ENCODE peak calls at places on chromosomes 3 and 15, in five cellular contexts. K is HCT116, X is GM12891, J is breast epithelium, Z is GM12892. H is an unnamed sample.

GRCh38 chr3:72995337-72995736 is 1.3 kb upstream of the PPP4R2 start:
- DNase-seq in K (no peak), J (no peak), X (no peak), Z (no peak), H (no peak)

GRCh38 chr15:78046796-78047341 is 30.6 kb downstream of the TBC1D2B start:
- DNase-seq in Z (no peak), J (no peak), X (no peak), K (no peak), H (no peak)

GRCh38 chr15:60899322-60899966 is 329.7 kb downstream of the RORA start:
- DNase-seq in Z (peak), X (no peak), J (no peak), K (no peak), H (no peak)

GRCh38 chr3:151146071-151146730 is 56.8 kb downstream of the GPR171 start:
- DNase-seq in K (peak), X (peak), J (peak), Z (peak), H (peak)

GRCh38 chr3:148642214-148642613 is 55.5 kb upstream of the AGTR1 start:
- DNase-seq in Z (no peak), K (no peak), X (no peak), J (no peak), H (no peak)

GRCh38 chr15:29920515-29920914 is 98.2 kb upstream of the TJP1 start:
- DNase-seq in Z (no peak), J (no peak), K (peak), X (no peak), H (no peak)

GRCh38 chr15:100383302-100384107 is 41.7 kb upstream of the ADAMTS17 start:
- DNase-seq in X (no peak), K (peak), J (no peak), Z (peak), H (no peak)

GRCh38 chr15:99090011-99090699 is 14.7 kb upstream of the SYNM start:
- DNase-seq in X (peak), Z (no peak), J (peak), K (no peak), H (no peak)

GRCh38 chr3:62237296-62237948 is 135.9 kb downstream of the FEZF2 start:
- DNase-seq in Z (no peak), K (no peak), J (no peak), X (no peak), H (no peak)

GRCh38 chr15:48896775-48897143 is 18.8 kb downstream of the EID1 start:
- DNase-seq in Z (no peak), K (no peak), X (no peak), J (no peak), H (no peak)

GRCh38 chr3:25854635-25855034 is 64.7 kb downstream of the OXSM start:
- DNase-seq in Z (no peak), X (no peak), J (no peak), K (no peak), H (no peak)

GRCh38 chr15:62275818-62276217 is 110.7 kb upstream of the C2CD4B start:
- DNase-seq in K (no peak), X (no peak), J (no peak), Z (no peak), H (no peak)

GRCh38 chr15:97194750-97195149 is 765.8 kb upstream of the ARRDC4 start:
- DNase-seq in J (no peak), X (no peak), Z (no peak), K (no peak), H (no peak)

GRCh38 chr15:40441012-40441735 is 421 bp downstream of the BAHD1 start:
- DNase-seq in X (no peak), J (no peak), Z (no peak), K (no peak), H (peak)

GRCh38 chr15:48331796-48332641 is 790 bp downstream of the DUT start:
- DNase-seq in K (peak), J (peak), X (peak), Z (peak), H (no peak)

GRCh38 chr3:71784914-71785593 is at the start of gene PROK2:
- DNase-seq in J (no peak), K (no peak), Z (peak), X (peak), H (no peak)

GRCh38 chr15:52163321-52164190 is 27.6 kb downstream of the GNB5 start:
- DNase-seq in Z (no peak), X (no peak), K (no peak), J (no peak), H (no peak)

GRCh38 chr3:80357761-80358160 is 590.0 kb upstream of the ROBO1 start:
- DNase-seq in K (no peak), J (no peak), X (no peak), Z (no peak), H (no peak)

GRCh38 chr15:75171408-75171807 is 30.3 kb upstream of the C15orf39 start:
- DNase-seq in X (no peak), K (no peak), Z (no peak), J (no peak), H (peak)

GRCh38 chr3:61865466-61865865 is 304.1 kb downstream of the PTPRG start:
- DNase-seq in K (no peak), J (no peak), Z (no peak), X (no peak), H (no peak)

GRCh38 chr3:4845882-4846281 is 133.4 kb upstream of the BHLHE40 start:
- DNase-seq in J (no peak), K (no peak), Z (no peak), X (no peak), H (no peak)

GRCh38 chr3:27746838-27747237 is 24.7 kb upstream of the EOMES start:
- DNase-seq in J (no peak), K (no peak), X (no peak), Z (no peak), H (no peak)

GRCh38 chr15:70435872-70436271 is 327.5 kb downstream of the UACA start:
- DNase-seq in K (no peak), Z (no peak), J (no peak), X (no peak), H (no peak)

GRCh38 chr15:64246364-64247189 is 83.8 kb upstream of the PPIB start:
- DNase-seq in K (peak), X (peak), J (no peak), Z (peak), H (peak)

GRCh38 chr3:132606085-132606484 is 9.0 kb downstream of the ACKR4 start:
- DNase-seq in K (no peak), J (no peak), X (no peak), Z (no peak), H (no peak)

GRCh38 chr3:169662215-169663070 is 1.1 kb downstream of the MECOM start:
- DNase-seq in K (peak), J (no peak), X (no peak), Z (peak), H (peak)
- TF ChIP-seq POLR2AphosphoS5 in K (peak), J (no peak), X (no peak), Z (no peak), H (peak)

DNA sequence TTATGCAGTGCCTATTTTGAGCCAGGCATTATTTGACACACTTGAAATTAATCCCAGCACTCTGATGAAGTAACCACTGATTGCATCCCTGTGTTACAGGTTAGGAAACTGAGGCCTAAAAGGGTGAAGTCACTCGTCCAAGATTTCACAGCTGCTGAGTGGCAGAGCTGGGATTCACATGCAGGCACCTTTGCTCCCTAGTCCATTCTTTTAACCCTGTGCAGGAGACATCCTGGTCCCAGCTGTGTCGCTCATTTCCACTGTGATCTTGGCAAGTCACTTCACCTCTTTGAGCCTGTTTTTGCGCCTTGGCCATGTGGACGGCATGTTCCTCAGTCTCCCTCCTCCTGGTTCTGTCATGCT is 70.5 kb downstream of the SMAD6 start:
- DNase-seq in X (no peak), Z (no peak), K (no peak), J (no peak), H (no peak)
- TF ChIP-seq POLR2A in X (no peak), Z (no peak), K (no peak), J (no peak), H (no peak)

GRCh38 chr15:37372064-37372463 is 271.7 kb upstream of the MEIS2 start:
- DNase-seq in J (no peak), K (no peak), X (no peak), Z (no peak), H (no peak)

GRCh38 chr15:37375529-37375928 is 275.2 kb upstream of the MEIS2 start:
- DNase-seq in Z (no peak), K (no peak), X (no peak), J (no peak), H (no peak)

DNA sequence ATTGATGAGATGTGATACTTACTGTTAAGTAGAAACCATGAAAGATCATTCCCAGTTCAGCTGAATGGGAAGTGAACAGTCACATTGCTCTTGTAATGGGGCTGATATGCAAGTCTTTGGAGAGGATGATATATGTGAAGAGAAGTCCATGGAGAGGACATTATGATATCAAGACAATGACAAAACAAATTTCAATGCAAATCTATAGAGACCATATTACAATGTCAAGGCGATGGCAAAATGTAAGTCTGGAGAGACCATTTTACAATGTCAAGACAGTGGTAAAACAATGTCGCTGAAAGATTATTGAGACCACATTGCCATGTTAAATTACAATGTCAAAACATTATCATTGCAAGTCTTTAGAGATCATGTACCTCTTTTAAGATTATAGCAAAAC is 277.1 kb upstream of the MEIS2 start:
- DNase-seq in Z (no peak), K (no peak), X (no peak), J (no peak), H (no peak)
- TF ChIP-seq POLR2AphosphoS5 in Z (no peak), K (no peak), X (no peak), J (no peak), H (no peak)

GRCh38 chr3:129440648-129441190 is 695 bp downstream of the IFT122 start:
- DNase-seq in K (no peak), J (no peak), X (no peak), Z (no peak), H (peak)

GRCh38 chr3:129441782-129442181 is 1.8 kb downstream of the IFT122 start:
- DNase-seq in Z (no peak), X (no peak), J (no peak), K (no peak), H (peak)

GRCh38 chr3:129439381-129439816 is 349 bp downstream of the MBD4 start:
- DNase-seq in Z (peak), X (peak), J (no peak), K (no peak), H (peak)

GRCh38 chr3:129441215-129441614 is 1.2 kb downstream of the IFT122 start:
- DNase-seq in X (no peak), K (no peak), J (no peak), Z (no peak), H (no peak)

DNA sequence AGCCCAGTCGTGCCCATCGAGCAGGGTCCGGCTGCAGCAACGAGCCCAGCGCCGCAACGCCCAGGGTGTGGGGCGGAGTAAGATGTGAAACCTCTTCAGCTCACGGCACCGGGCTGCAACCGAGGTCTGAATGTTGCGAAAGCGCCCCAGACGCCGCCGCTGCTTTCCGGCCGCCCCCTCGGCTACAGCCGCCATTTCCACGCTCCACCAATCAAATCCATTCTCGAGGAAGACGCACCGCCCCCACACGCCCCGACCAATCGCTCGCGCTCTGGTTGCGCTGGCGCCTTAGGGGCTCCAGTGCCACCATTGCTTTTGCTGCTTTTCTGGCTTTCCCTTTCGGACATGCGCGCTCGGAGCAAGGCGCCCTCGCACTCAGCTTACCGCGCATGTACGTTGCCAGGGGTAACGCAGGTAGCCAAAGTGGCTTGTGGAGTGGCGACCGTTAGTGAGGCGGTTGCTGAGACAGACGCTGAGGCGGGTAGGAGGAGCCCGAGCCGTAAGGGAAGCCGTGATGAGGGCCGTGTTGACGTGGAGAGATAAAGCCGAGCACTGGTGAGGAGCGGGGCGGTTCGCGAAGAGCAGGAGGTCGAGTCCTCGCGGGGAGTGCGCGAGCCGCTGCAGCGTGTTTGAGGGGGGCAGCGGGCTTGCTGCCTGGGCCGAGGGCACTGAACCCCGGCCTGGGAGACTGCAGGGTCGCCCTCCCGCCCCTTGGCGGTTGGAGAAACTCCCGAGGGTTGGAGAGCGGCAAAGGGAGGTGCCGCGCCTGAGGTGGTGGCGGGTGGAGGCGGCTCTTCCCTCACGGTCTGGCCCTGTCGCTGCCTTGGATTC is at the start of the genes IFT122 and MBD4:
- DNase-seq in J (peak), K (peak), X (peak), Z (peak), H (peak)
- TF ChIP-seq POLR2A in J (peak), K (peak), X (peak), Z (peak), H (peak)

GRCh38 chr3:37492977-37493471 is 318.6 kb upstream of the LRRFIP2 start:
- DNase-seq in Z (no peak), K (no peak), X (no peak), J (no peak), H (peak)
- TF ChIP-seq POLR2AphosphoS5 in Z (no peak), K (no peak), X (no peak), J (no peak), H (no peak)

GRCh38 chr3:48240711-48241491 is at the start of gene ZNF589:
- DNase-seq in X (peak), K (peak), Z (peak), J (peak), H (peak)
- TF ChIP-seq POLR2A in X (peak), K (peak), Z (peak), J (no peak), H (peak)

GRCh38 chr3:120558784-120559227 is 37.3 kb upstream of the NDUFB4 start:
- DNase-seq in Z (peak), K (peak), J (peak), X (peak), H (peak)
- TF ChIP-seq POLR2AphosphoS5 in Z (no peak), K (no peak), J (peak), X (no peak), H (no peak)